ENCODE peak calls at places on chromosomes 3 and 15, in seven cellular contexts. One of them, this sample, is unnamed.

GRCh38 chr3:45054196-45054857 is 28.2 kb downstream of the CLEC3B start:
- DNase-seq in K562: no peak
- DNase-seq in Panc1: no peak
- DNase-seq in SK-N-SH: no peak
- DNase-seq in H1: no peak
- DNase-seq in GM12878: no peak
- DNase-seq in HCT116: no peak
- DNase-seq in this sample: no peak

GRCh38 chr15:69034352-69034751 is 19.9 kb downstream of the NOX5 start:
- DNase-seq in HCT116: no peak
- DNase-seq in GM12878: no peak
- DNase-seq in H1: no peak
- DNase-seq in Panc1: peak
- DNase-seq in K562: no peak
- DNase-seq in SK-N-SH: no peak
- DNase-seq in this sample: no peak

GRCh38 chr15:98667521-98668179 is 19.3 kb downstream of the IGF1R start:
- DNase-seq in SK-N-SH: no peak
- DNase-seq in H1: peak
- DNase-seq in HCT116: no peak
- DNase-seq in Panc1: no peak
- DNase-seq in K562: no peak
- DNase-seq in GM12878: no peak
- DNase-seq in this sample: no peak

GRCh38 chr3:149494759-149495580 is 20.5 kb downstream of the TM4SF4 start:
- DNase-seq in SK-N-SH: no peak
- DNase-seq in HCT116: no peak
- DNase-seq in H1: no peak
- DNase-seq in Panc1: no peak
- DNase-seq in GM12878: no peak
- DNase-seq in K562: no peak
- DNase-seq in this sample: no peak

GRCh38 chr3:11134794-11135193 is 19.5 kb upstream of the HRH1 start:
- DNase-seq in SK-N-SH: no peak
- DNase-seq in Panc1: no peak
- DNase-seq in GM12878: no peak
- DNase-seq in H1: no peak
- DNase-seq in HCT116: no peak
- DNase-seq in K562: no peak
- DNase-seq in this sample: no peak

GRCh38 chr3:185561374-185561943 is 9.1 kb upstream of the LIPH start:
- DNase-seq in GM12878: no peak
- DNase-seq in Panc1: no peak
- DNase-seq in HCT116: no peak
- DNase-seq in SK-N-SH: no peak
- DNase-seq in H1: no peak
- DNase-seq in K562: no peak
- DNase-seq in this sample: no peak

GRCh38 chr3:16842710-16843270 is 42.0 kb upstream of the PLCL2 start:
- DNase-seq in K562: no peak
- DNase-seq in SK-N-SH: no peak
- DNase-seq in Panc1: no peak
- DNase-seq in HCT116: no peak
- DNase-seq in GM12878: no peak
- DNase-seq in H1: no peak
- DNase-seq in this sample: no peak

GRCh38 chr15:81166949-81167816 is 29.5 kb upstream of the IL16 start:
- DNase-seq in GM12878: no peak
- DNase-seq in H1: no peak
- DNase-seq in SK-N-SH: no peak
- DNase-seq in HCT116: no peak
- DNase-seq in Panc1: no peak
- DNase-seq in K562: peak
- DNase-seq in this sample: no peak

GRCh38 chr3:89405145-89405544 is 297.7 kb downstream of the EPHA3 start:
- DNase-seq in K562: no peak
- DNase-seq in H1: no peak
- DNase-seq in Panc1: no peak
- DNase-seq in SK-N-SH: no peak
- DNase-seq in GM12878: no peak
- DNase-seq in HCT116: no peak
- DNase-seq in this sample: no peak

GRCh38 chr3:159762238-159762637 is 226.4 kb upstream of the IL12A start:
- DNase-seq in K562: no peak
- DNase-seq in H1: no peak
- DNase-seq in HCT116: no peak
- DNase-seq in SK-N-SH: no peak
- DNase-seq in GM12878: no peak
- DNase-seq in Panc1: no peak
- DNase-seq in this sample: no peak

GRCh38 chr3:50630916-50631315 is 14.0 kb downstream of the MAPKAPK3 start:
- DNase-seq in K562: no peak
- DNase-seq in GM12878: no peak
- DNase-seq in SK-N-SH: no peak
- DNase-seq in H1: no peak
- DNase-seq in HCT116: no peak
- DNase-seq in Panc1: no peak
- DNase-seq in this sample: no peak

GRCh38 chr15:60004019-60004845 is at the start of gene FOXB1:
- DNase-seq in K562: no peak
- DNase-seq in HCT116: no peak
- DNase-seq in SK-N-SH: peak
- DNase-seq in GM12878: no peak
- DNase-seq in Panc1: no peak
- DNase-seq in H1: peak
- DNase-seq in this sample: no peak

GRCh38 chr3:13378155-13378554 is 42.0 kb downstream of the NUP210 start:
- DNase-seq in Panc1: no peak
- DNase-seq in HCT116: no peak
- DNase-seq in H1: no peak
- DNase-seq in K562: no peak
- DNase-seq in GM12878: peak
- DNase-seq in SK-N-SH: no peak
- DNase-seq in this sample: no peak

DNA sequence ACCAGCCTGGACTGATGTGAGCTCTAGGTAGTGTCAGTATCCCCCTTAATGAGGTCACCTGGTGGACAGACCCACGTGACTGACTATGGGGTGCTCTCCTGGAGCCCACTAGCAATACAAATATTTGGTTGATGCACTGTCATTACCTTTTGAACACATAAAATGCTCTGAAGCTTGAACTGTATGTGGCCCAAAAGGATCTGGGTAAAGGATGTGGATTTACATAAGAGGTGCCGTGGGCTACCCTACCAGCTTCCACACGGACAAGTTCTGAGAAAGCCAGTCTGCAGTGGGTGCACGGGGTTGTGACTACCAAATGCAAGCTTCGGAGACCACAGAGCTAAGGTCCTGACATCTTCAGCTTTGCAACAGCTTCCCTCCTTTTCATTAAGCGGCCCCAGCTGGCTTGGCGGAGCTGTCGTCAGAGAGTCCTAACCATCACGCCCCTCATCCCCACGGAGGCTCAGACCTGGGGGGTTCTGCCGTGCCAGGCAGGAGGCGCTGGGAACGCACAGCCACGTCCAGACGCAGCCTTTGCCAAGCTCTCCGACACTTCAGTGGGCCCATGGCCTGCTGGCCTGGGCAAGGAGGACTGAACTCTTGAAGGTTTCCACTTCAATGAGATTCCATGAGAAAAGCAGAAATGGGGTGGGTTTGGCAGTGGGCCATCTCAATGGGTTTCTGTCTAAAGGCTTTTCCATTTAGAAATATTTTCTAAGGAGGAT is 228.3 kb downstream of the ADAMTS17 start:
- DNase-seq in K562: no peak
- DNase-seq in H1: no peak
- DNase-seq in HCT116: no peak
- DNase-seq in GM12878: no peak
- DNase-seq in Panc1: no peak
- DNase-seq in SK-N-SH: no peak
- DNase-seq in this sample: no peak
- TF ChIP-seq SIN3A in K562: no peak
- TF ChIP-seq SIN3A in H1: no peak
- TF ChIP-seq SIN3A in HCT116: no peak
- TF ChIP-seq SIN3A in GM12878: no peak
- TF ChIP-seq SIN3A in Panc1: no peak
- TF ChIP-seq SIN3A in SK-N-SH: no peak
- TF ChIP-seq SIN3A in this sample: no peak

DNA sequence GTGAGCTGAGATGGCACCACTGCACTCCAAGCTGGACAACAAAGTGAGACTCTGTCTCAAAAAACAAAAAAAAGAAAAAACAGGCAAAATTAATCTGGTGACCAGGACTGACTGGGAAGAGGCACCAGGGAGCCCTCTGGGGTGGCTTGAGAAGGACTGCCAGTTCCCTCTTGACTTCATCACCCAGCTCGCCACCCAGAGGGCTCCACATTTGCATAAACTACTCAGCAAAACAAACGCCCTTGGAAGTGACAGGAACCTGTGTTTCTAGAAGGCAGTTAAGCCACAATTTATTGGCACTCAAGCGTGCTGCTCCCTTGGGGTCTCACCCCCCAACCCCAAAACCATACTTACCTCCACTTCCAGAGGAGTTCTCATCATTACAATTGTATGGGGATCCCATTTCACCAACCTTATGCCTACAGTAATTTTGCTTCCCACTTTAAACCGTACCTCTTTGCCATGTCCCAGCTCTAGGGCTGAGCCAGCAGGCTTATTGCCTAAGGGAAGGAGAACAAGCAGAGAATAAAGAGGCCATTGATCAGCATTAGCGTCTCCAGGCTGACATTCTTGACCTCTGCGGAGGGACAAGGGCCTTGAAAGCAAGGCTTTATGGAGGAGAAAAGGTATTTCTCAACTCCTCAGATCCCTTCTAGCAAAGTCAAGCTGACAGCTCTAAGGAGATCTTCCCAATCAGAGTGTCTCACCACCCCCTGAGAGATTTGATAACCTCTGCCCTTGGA is 357.4 kb downstream of the SHQ1 start:
- DNase-seq in Panc1: no peak
- DNase-seq in HCT116: no peak
- DNase-seq in K562: no peak
- DNase-seq in SK-N-SH: no peak
- DNase-seq in H1: no peak
- DNase-seq in GM12878: no peak
- DNase-seq in this sample: no peak
- TF ChIP-seq SIN3A in Panc1: no peak
- TF ChIP-seq SIN3A in HCT116: no peak
- TF ChIP-seq SIN3A in K562: no peak
- TF ChIP-seq SIN3A in SK-N-SH: no peak
- TF ChIP-seq SIN3A in H1: no peak
- TF ChIP-seq SIN3A in GM12878: no peak
- TF ChIP-seq SIN3A in this sample: no peak

GRCh38 chr3:51945926-51946500 is 3.9 kb downstream of the PARP3 start:
- DNase-seq in HCT116: no peak
- DNase-seq in SK-N-SH: no peak
- DNase-seq in K562: no peak
- DNase-seq in Panc1: no peak
- DNase-seq in GM12878: no peak
- DNase-seq in H1: no peak
- DNase-seq in this sample: no peak
- TF ChIP-seq SIN3A in HCT116: no peak
- TF ChIP-seq SIN3A in SK-N-SH: no peak
- TF ChIP-seq SIN3A in K562: no peak
- TF ChIP-seq SIN3A in Panc1: no peak
- TF ChIP-seq SIN3A in GM12878: no peak
- TF ChIP-seq SIN3A in H1: no peak
- TF ChIP-seq SIN3A in this sample: no peak

GRCh38 chr15:62415498-62415897 is 250.4 kb upstream of the C2CD4B start:
- DNase-seq in Panc1: no peak
- DNase-seq in H1: no peak
- DNase-seq in GM12878: no peak
- DNase-seq in HCT116: no peak
- DNase-seq in SK-N-SH: no peak
- DNase-seq in K562: no peak
- DNase-seq in this sample: no peak
- TF ChIP-seq SIN3A in Panc1: no peak
- TF ChIP-seq SIN3A in H1: no peak
- TF ChIP-seq SIN3A in GM12878: no peak
- TF ChIP-seq SIN3A in HCT116: no peak
- TF ChIP-seq SIN3A in SK-N-SH: no peak
- TF ChIP-seq SIN3A in K562: no peak
- TF ChIP-seq SIN3A in this sample: no peak

GRCh38 chr15:73695773-73696640 is 11.8 kb downstream of the CD276 start:
- DNase-seq in SK-N-SH: no peak
- DNase-seq in HCT116: no peak
- DNase-seq in Panc1: no peak
- DNase-seq in H1: no peak
- DNase-seq in GM12878: no peak
- DNase-seq in K562: no peak
- DNase-seq in this sample: no peak

GRCh38 chr15:73694419-73694818 is 10.2 kb downstream of the CD276 start:
- DNase-seq in HCT116: no peak
- DNase-seq in H1: no peak
- DNase-seq in K562: no peak
- DNase-seq in Panc1: no peak
- DNase-seq in GM12878: no peak
- DNase-seq in SK-N-SH: no peak
- DNase-seq in this sample: no peak

GRCh38 chr15:73688455-73688854 is 4.3 kb downstream of the CD276 start:
- DNase-seq in Panc1: no peak
- DNase-seq in K562: no peak
- DNase-seq in HCT116: no peak
- DNase-seq in GM12878: no peak
- DNase-seq in SK-N-SH: peak
- DNase-seq in H1: no peak
- DNase-seq in this sample: no peak

GRCh38 chr15:73686781-73687256 is 2.6 kb downstream of the CD276 start:
- DNase-seq in GM12878: no peak
- DNase-seq in Panc1: no peak
- DNase-seq in K562: no peak
- DNase-seq in SK-N-SH: no peak
- DNase-seq in H1: no peak
- DNase-seq in HCT116: no peak
- DNase-seq in this sample: no peak

DNA sequence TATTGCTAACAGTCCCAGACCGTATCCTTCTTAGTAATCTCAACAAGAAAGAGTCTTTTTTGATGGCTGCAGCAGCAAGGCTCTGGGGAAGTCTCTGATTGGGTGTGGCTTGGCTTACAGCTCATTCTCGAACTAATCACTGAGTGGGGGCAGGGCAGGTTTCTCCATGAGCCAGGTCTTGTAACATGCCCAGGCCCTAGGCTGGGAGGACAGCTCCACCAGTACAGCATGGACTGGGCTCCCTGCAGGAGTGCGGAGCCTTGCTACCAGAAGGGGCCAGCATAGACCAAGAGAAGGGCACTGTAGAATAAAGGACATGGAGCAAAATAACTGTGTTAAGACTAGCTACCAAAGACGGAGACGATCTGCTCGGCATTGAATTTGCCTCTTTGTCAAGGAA is 7.2 kb downstream of the CD276 start:
- DNase-seq in K562: peak
- DNase-seq in Panc1: no peak
- DNase-seq in GM12878: no peak
- DNase-seq in HCT116: no peak
- DNase-seq in SK-N-SH: no peak
- DNase-seq in H1: no peak
- DNase-seq in this sample: no peak
- TF ChIP-seq SIN3A in K562: no peak
- TF ChIP-seq SIN3A in Panc1: no peak
- TF ChIP-seq SIN3A in GM12878: no peak
- TF ChIP-seq SIN3A in HCT116: no peak
- TF ChIP-seq SIN3A in SK-N-SH: no peak
- TF ChIP-seq SIN3A in H1: no peak
- TF ChIP-seq SIN3A in this sample: no peak

This sample was measured in HepG2.